ENCODE peak calls at places on chromosomes 12 and 14, in five cellular contexts. N, T, Z, S and D are unnamed samples.

GRCh38 chr12:126772171-126772864 is 1494.7 kb upstream of the TMEM132C start:
- DNase-seq in N (no peak), T (no peak), Z (no peak), S (no peak), D (peak)

GRCh38 chr14:30564868-30565248 is 5.9 kb downstream of the G2E3 start:
- DNase-seq in N (no peak), T (no peak), Z (no peak), S (no peak), D (no peak)

GRCh38 chr12:92070054-92070863 is 75.4 kb downstream of the BTG1 start:
- DNase-seq in N (no peak), T (no peak), Z (no peak), S (no peak), D (no peak)

GRCh38 chr14:33646692-33647260 is 304.1 kb downstream of the EGLN3 start:
- DNase-seq in N (no peak), T (no peak), Z (no peak), S (no peak), D (no peak)

GRCh38 chr12:105020241-105020962 is 34.3 kb downstream of the NOPCHAP1 start:
- DNase-seq in N (no peak), T (peak), Z (no peak), S (no peak), D (no peak)

GRCh38 chr14:89669209-89669608 is 252.2 kb upstream of the FOXN3 start:
- DNase-seq in N (peak), T (no peak), Z (no peak), S (peak), D (no peak)

GRCh38 chr14:55889124-55889523 is 229.1 kb upstream of the PELI2 start:
- DNase-seq in N (no peak), T (peak), Z (no peak), S (no peak), D (no peak)

GRCh38 chr14:69045857-69046351 is 66.8 kb upstream of the ACTN1 start:
- DNase-seq in N (no peak), T (no peak), Z (no peak), S (peak), D (no peak)